ENCODE peak calls at places on chromosomes 1 and 21, in six cellular contexts. D is A549, J is uterus, H is K562, U is adrenal gland, Z is GM12891. P is an unnamed sample.
A peak's percentile ranks its signal among the peaks of the same experiment; 100 is the strongest.

GRCh38 chr1:240004086-240004749 is 87.5 kb upstream of the FMN2 start:
- DNase-seq in Z (no peak), U (no peak), H (peak; percentile 42), D (peak; percentile 37), J (no peak), P (peak; percentile 41)

GRCh38 chr1:210293191-210293607 is 35.5 kb upstream of the HHAT start:
- DNase-seq in U (no peak), H (no peak), Z (no peak), D (no peak), J (peak; percentile 71), P (no peak)

GRCh38 chr1:113681596-113682337 is 77.5 kb downstream of the PHTF1 start:
- DNase-seq in U (no peak), D (no peak), H (no peak), Z (no peak), J (no peak), P (peak; percentile 27)

GRCh38 chr1:24981632-24982007 is 51.5 kb upstream of the RUNX3 start:
- DNase-seq in U (no peak), D (no peak), H (no peak), J (no peak), Z (no peak), P (no peak)

GRCh38 chr21:41411449-41412089 is 14.5 kb upstream of the MX1 start:
- DNase-seq in U (no peak), J (no peak), D (no peak), Z (no peak), H (no peak), P (peak; percentile 1)

GRCh38 chr1:50750021-50750619 is 209.9 kb downstream of the FAF1 start:
- DNase-seq in Z (no peak), D (peak; percentile 35), H (peak; percentile 22), J (no peak), U (no peak), P (peak; percentile 43)

GRCh38 chr1:179187043-179187442 is 42.4 kb downstream of the ABL2 start:
- DNase-seq in U (no peak), Z (no peak), D (no peak), J (no peak), H (no peak), P (no peak)

GRCh38 chr1:9909222-9910046 is 635 bp downstream of the CTNNBIP1 start:
- DNase-seq in D (no peak), H (peak; percentile 26), Z (no peak), J (peak; percentile 39), U (peak; percentile 50), P (peak; percentile 23)

GRCh38 chr1:198238121-198238520 is 81.3 kb downstream of the NEK7 start:
- DNase-seq in H (no peak), U (no peak), Z (no peak), J (no peak), D (no peak), P (no peak)

GRCh38 chr1:8307628-8308027 is 10.3 kb upstream of the SLC45A1 start:
- DNase-seq in J (no peak), Z (no peak), H (no peak), U (no peak), D (no peak), P (no peak)

GRCh38 chr1:49016030-49016991 is 239.6 kb upstream of the BEND5 start:
- DNase-seq in Z (no peak), D (no peak), H (no peak), U (no peak), J (no peak), P (no peak)

GRCh38 chr1:19662313-19662712 is 2.4 kb upstream of the HTR6 start:
- DNase-seq in J (no peak), Z (no peak), U (no peak), D (no peak), H (no peak), P (no peak)

GRCh38 chr21:31347435-31348032 is 3.5 kb upstream of the TIAM1 start:
- DNase-seq in J (no peak), U (no peak), D (peak; percentile 19), H (peak; percentile 29), Z (no peak), P (no peak)

GRCh38 chr1:70436617-70437236 is 25.7 kb downstream of the CTH start:
- DNase-seq in D (no peak), U (no peak), H (no peak), J (peak; percentile 46), Z (no peak), P (peak; percentile 11)

GRCh38 chr1:96962807-96963206 is 241.2 kb downstream of the PTBP2 start:
- DNase-seq in J (no peak), H (no peak), D (no peak), Z (no peak), U (no peak), P (no peak)

GRCh38 chr1:202189012-202189790 is 4.4 kb upstream of the LGR6 start:
- DNase-seq in H (peak; percentile 78), D (peak; percentile 63), Z (peak; percentile 58), U (peak; percentile 76), J (peak; percentile 53), P (peak; percentile 62)

GRCh38 chr1:66929999-66930822 is 5.4 kb downstream of the MIER1 start:
- DNase-seq in D (peak; percentile 32), Z (peak; percentile 64), U (peak; percentile 96), H (peak; percentile 91), J (peak; percentile 93), P (peak; percentile 96)
- TF ChIP-seq POLR2A in D (peak; percentile 8), Z (peak; percentile 52), U (peak; percentile 90), H (peak; percentile 82), J (peak; percentile 91), P (peak; percentile 81)

GRCh38 chr1:100265931-100266830 is at the start of gene RTCA:
- DNase-seq in J (peak; percentile 96), D (peak; percentile 74), Z (peak; percentile 81), U (peak; percentile 95), H (peak; percentile 94), P (peak; percentile 98)
- TF ChIP-seq POLR2A in J (peak; percentile 54), D (peak; percentile 72), Z (peak; percentile 56), U (peak; percentile 87), H (peak; percentile 89), P (peak; percentile 93)

GRCh38 chr1:116373451-116374339 is 651 bp downstream of the ATP1A1 start:
- DNase-seq in U (peak; percentile 57), J (peak; percentile 71), D (no peak), H (peak; percentile 55), Z (no peak), P (peak; percentile 84)
- TF ChIP-seq POLR2A in U (peak; percentile 53), J (peak; percentile 47), D (no peak), H (no peak), Z (peak; percentile 11), P (no peak)

GRCh38 chr1:206117151-206117948 is at the start of gene AVPR1B:
- DNase-seq in Z (peak; percentile 29), U (no peak), J (no peak), H (no peak), D (peak; percentile 31), P (no peak)

GRCh38 chr1:206120406-206120805 is 3.2 kb upstream of the AVPR1B start:
- DNase-seq in U (no peak), Z (no peak), H (no peak), J (no peak), D (no peak), P (no peak)

GRCh38 chr1:206122686-206123085 is 5.5 kb upstream of the AVPR1B start:
- DNase-seq in H (no peak), J (no peak), U (no peak), D (no peak), Z (no peak), P (no peak)

GRCh38 chr1:206125366-206125765 is 8.2 kb upstream of the AVPR1B start:
- DNase-seq in U (no peak), D (no peak), J (no peak), Z (no peak), H (no peak), P (no peak)

GRCh38 chr1:206121269-206121668 is 4.1 kb upstream of the AVPR1B start:
- DNase-seq in Z (no peak), J (no peak), U (no peak), H (no peak), D (no peak), P (no peak)
- TF ChIP-seq POLR2A in Z (no peak), J (no peak), U (no peak), H (no peak), D (no peak), P (no peak)

GRCh38 chr1:110870721-110871388 is 2.1 kb upstream of the CD53 start:
- DNase-seq in J (no peak), U (no peak), H (no peak), Z (no peak), D (no peak), P (no peak)
- TF ChIP-seq POLR2A in J (no peak), U (no peak), H (no peak), Z (no peak), D (no peak), P (no peak)